ENCODE peak calls at places on chromosomes 11 and 22, in nine cellular contexts. One of them, this sample, is unnamed.

GRCh38 chr11:79902493-79902892 is 461.7 kb upstream of the TENM4 start:
- DNase-seq in lower lobe of right lung: no peak
- DNase-seq in neural progenitor cell: no peak
- DNase-seq in right cardiac atrium: no peak
- DNase-seq in ACHN: no peak
- DNase-seq in ecto neural progenitor cell: no peak
- DNase-seq in fibroblast of mammary gland: peak
- DNase-seq in gastrocnemius medialis: no peak
- DNase-seq in fibroblast of the conjunctiva: no peak
- DNase-seq in this sample: no peak

GRCh38 chr11:93993747-93994146 is 27.4 kb upstream of the HEPHL1 start:
- DNase-seq in right cardiac atrium: no peak
- DNase-seq in lower lobe of right lung: no peak
- DNase-seq in fibroblast of mammary gland: no peak
- DNase-seq in fibroblast of the conjunctiva: no peak
- DNase-seq in gastrocnemius medialis: no peak
- DNase-seq in ecto neural progenitor cell: no peak
- DNase-seq in neural progenitor cell: no peak
- DNase-seq in ACHN: no peak
- DNase-seq in this sample: no peak

GRCh38 chr11:119236490-119236889 is 30.4 kb downstream of the CBL start:
- DNase-seq in right cardiac atrium: no peak
- DNase-seq in ecto neural progenitor cell: no peak
- DNase-seq in fibroblast of mammary gland: peak
- DNase-seq in ACHN: no peak
- DNase-seq in lower lobe of right lung: no peak
- DNase-seq in fibroblast of the conjunctiva: no peak
- DNase-seq in neural progenitor cell: no peak
- DNase-seq in gastrocnemius medialis: no peak
- DNase-seq in this sample: no peak

GRCh38 chr11:118605116-118605867 is 2.1 kb upstream of the PHLDB1 start:
- DNase-seq in ACHN: no peak
- DNase-seq in ecto neural progenitor cell: no peak
- DNase-seq in fibroblast of the conjunctiva: peak
- DNase-seq in lower lobe of right lung: no peak
- DNase-seq in neural progenitor cell: peak
- DNase-seq in gastrocnemius medialis: peak
- DNase-seq in fibroblast of mammary gland: peak
- DNase-seq in right cardiac atrium: peak
- DNase-seq in this sample: peak

GRCh38 chr22:28882545-28882877 is 861 bp upstream of the ZNRF3 start:
- DNase-seq in ecto neural progenitor cell: no peak
- DNase-seq in gastrocnemius medialis: no peak
- DNase-seq in ACHN: no peak
- DNase-seq in right cardiac atrium: peak
- DNase-seq in neural progenitor cell: no peak
- DNase-seq in fibroblast of mammary gland: no peak
- DNase-seq in fibroblast of the conjunctiva: no peak
- DNase-seq in lower lobe of right lung: no peak
- DNase-seq in this sample: no peak

GRCh38 chr11:56750190-56750589 is 1.7 kb upstream of the OR9G4 start:
- DNase-seq in ACHN: no peak
- DNase-seq in lower lobe of right lung: no peak
- DNase-seq in gastrocnemius medialis: no peak
- DNase-seq in ecto neural progenitor cell: no peak
- DNase-seq in fibroblast of mammary gland: no peak
- DNase-seq in fibroblast of the conjunctiva: no peak
- DNase-seq in right cardiac atrium: no peak
- DNase-seq in neural progenitor cell: no peak
- DNase-seq in this sample: no peak

GRCh38 chr22:44326549-44326881 is 13.8 kb upstream of the SHISAL1 start:
- DNase-seq in gastrocnemius medialis: no peak
- DNase-seq in lower lobe of right lung: no peak
- DNase-seq in ACHN: no peak
- DNase-seq in fibroblast of the conjunctiva: no peak
- DNase-seq in ecto neural progenitor cell: no peak
- DNase-seq in fibroblast of mammary gland: no peak
- DNase-seq in right cardiac atrium: no peak
- DNase-seq in neural progenitor cell: no peak
- DNase-seq in this sample: no peak

GRCh38 chr11:44539971-44540370 is 25.5 kb upstream of the CD82 start:
- DNase-seq in fibroblast of the conjunctiva: no peak
- DNase-seq in ecto neural progenitor cell: no peak
- DNase-seq in gastrocnemius medialis: no peak
- DNase-seq in neural progenitor cell: no peak
- DNase-seq in fibroblast of mammary gland: no peak
- DNase-seq in right cardiac atrium: no peak
- DNase-seq in lower lobe of right lung: no peak
- DNase-seq in ACHN: no peak
- DNase-seq in this sample: no peak

GRCh38 chr22:32606181-32606580 is 131.6 kb downstream of the FBXO7 start:
- DNase-seq in gastrocnemius medialis: no peak
- DNase-seq in fibroblast of mammary gland: no peak
- DNase-seq in lower lobe of right lung: no peak
- DNase-seq in neural progenitor cell: no peak
- DNase-seq in right cardiac atrium: no peak
- DNase-seq in ACHN: no peak
- DNase-seq in fibroblast of the conjunctiva: no peak
- DNase-seq in ecto neural progenitor cell: no peak
- DNase-seq in this sample: no peak

GRCh38 chr11:10902301-10902700 is 44.4 kb upstream of the ZBED5 start:
- DNase-seq in fibroblast of the conjunctiva: no peak
- DNase-seq in gastrocnemius medialis: no peak
- DNase-seq in right cardiac atrium: no peak
- DNase-seq in ecto neural progenitor cell: no peak
- DNase-seq in ACHN: no peak
- DNase-seq in fibroblast of mammary gland: no peak
- DNase-seq in lower lobe of right lung: no peak
- DNase-seq in neural progenitor cell: no peak
- DNase-seq in this sample: no peak

GRCh38 chr11:87851234-87851633 is 324.0 kb downstream of the RAB38 start:
- DNase-seq in ecto neural progenitor cell: no peak
- DNase-seq in neural progenitor cell: no peak
- DNase-seq in lower lobe of right lung: no peak
- DNase-seq in gastrocnemius medialis: no peak
- DNase-seq in fibroblast of the conjunctiva: no peak
- DNase-seq in fibroblast of mammary gland: peak
- DNase-seq in right cardiac atrium: no peak
- DNase-seq in ACHN: no peak
- DNase-seq in this sample: no peak

GRCh38 chr11:82842019-82842418 is 58.2 kb downstream of the PRCP start:
- DNase-seq in ecto neural progenitor cell: no peak
- DNase-seq in fibroblast of the conjunctiva: no peak
- DNase-seq in right cardiac atrium: peak
- DNase-seq in gastrocnemius medialis: peak
- DNase-seq in lower lobe of right lung: no peak
- DNase-seq in fibroblast of mammary gland: no peak
- DNase-seq in ACHN: no peak
- DNase-seq in neural progenitor cell: peak
- DNase-seq in this sample: no peak

GRCh38 chr11:16607675-16608644 is 130.5 kb upstream of the C11orf58 start:
- DNase-seq in neural progenitor cell: peak
- DNase-seq in ACHN: peak
- DNase-seq in ecto neural progenitor cell: peak
- DNase-seq in gastrocnemius medialis: peak
- DNase-seq in right cardiac atrium: peak
- DNase-seq in lower lobe of right lung: peak
- DNase-seq in fibroblast of mammary gland: no peak
- DNase-seq in fibroblast of the conjunctiva: no peak
- DNase-seq in this sample: peak

GRCh38 chr22:21000215-21000986 is 1.5 kb downstream of the THAP7 start:
- DNase-seq in fibroblast of the conjunctiva: no peak
- DNase-seq in right cardiac atrium: no peak
- DNase-seq in lower lobe of right lung: no peak
- DNase-seq in ecto neural progenitor cell: no peak
- DNase-seq in fibroblast of mammary gland: no peak
- DNase-seq in ACHN: no peak
- DNase-seq in neural progenitor cell: no peak
- DNase-seq in gastrocnemius medialis: no peak
- DNase-seq in this sample: no peak

GRCh38 chr11:59267738-59268475 is 55.2 kb upstream of the MPEG1 start:
- DNase-seq in fibroblast of mammary gland: peak
- DNase-seq in fibroblast of the conjunctiva: no peak
- DNase-seq in gastrocnemius medialis: no peak
- DNase-seq in lower lobe of right lung: no peak
- DNase-seq in neural progenitor cell: no peak
- DNase-seq in right cardiac atrium: no peak
- DNase-seq in ecto neural progenitor cell: no peak
- DNase-seq in ACHN: no peak
- DNase-seq in this sample: no peak

GRCh38 chr22:48940266-48940987 is 887.2 kb downstream of the BRD1 start:
- DNase-seq in right cardiac atrium: no peak
- DNase-seq in fibroblast of the conjunctiva: no peak
- DNase-seq in gastrocnemius medialis: no peak
- DNase-seq in lower lobe of right lung: no peak
- DNase-seq in ecto neural progenitor cell: peak
- DNase-seq in fibroblast of mammary gland: no peak
- DNase-seq in neural progenitor cell: no peak
- DNase-seq in ACHN: no peak
- DNase-seq in this sample: peak

GRCh38 chr22:17366329-17366728 is 2.9 kb upstream of the CECR2 start:
- DNase-seq in neural progenitor cell: no peak
- DNase-seq in gastrocnemius medialis: no peak
- DNase-seq in lower lobe of right lung: no peak
- DNase-seq in right cardiac atrium: no peak
- DNase-seq in ecto neural progenitor cell: no peak
- DNase-seq in ACHN: no peak
- DNase-seq in fibroblast of the conjunctiva: no peak
- DNase-seq in fibroblast of mammary gland: no peak
- DNase-seq in this sample: no peak

GRCh38 chr11:126115820-126116319 is 53.2 kb upstream of the CDON start:
- DNase-seq in neural progenitor cell: peak
- DNase-seq in right cardiac atrium: peak
- DNase-seq in lower lobe of right lung: peak
- DNase-seq in gastrocnemius medialis: peak
- DNase-seq in fibroblast of the conjunctiva: peak
- DNase-seq in ecto neural progenitor cell: no peak
- DNase-seq in fibroblast of mammary gland: peak
- DNase-seq in ACHN: peak
- DNase-seq in this sample: peak

GRCh38 chr11:76669901-76670474 is 559 bp downstream of the LRRC32 start:
- DNase-seq in ACHN: peak
- DNase-seq in gastrocnemius medialis: no peak
- DNase-seq in lower lobe of right lung: peak
- DNase-seq in fibroblast of mammary gland: peak
- DNase-seq in neural progenitor cell: peak
- DNase-seq in fibroblast of the conjunctiva: peak
- DNase-seq in ecto neural progenitor cell: no peak
- DNase-seq in right cardiac atrium: peak
- DNase-seq in this sample: peak

GRCh38 chr22:49951001-49951677 is 9.4 kb upstream of the PIM3 start:
- DNase-seq in lower lobe of right lung: peak
- DNase-seq in fibroblast of mammary gland: peak
- DNase-seq in neural progenitor cell: no peak
- DNase-seq in gastrocnemius medialis: no peak
- DNase-seq in right cardiac atrium: no peak
- DNase-seq in ACHN: no peak
- DNase-seq in ecto neural progenitor cell: no peak
- DNase-seq in fibroblast of the conjunctiva: no peak
- DNase-seq in this sample: peak

GRCh38 chr11:83223457-83223856 is 29.9 kb downstream of the ANKRD42 start:
- DNase-seq in neural progenitor cell: no peak
- DNase-seq in fibroblast of the conjunctiva: no peak
- DNase-seq in right cardiac atrium: no peak
- DNase-seq in ACHN: no peak
- DNase-seq in ecto neural progenitor cell: no peak
- DNase-seq in fibroblast of mammary gland: no peak
- DNase-seq in gastrocnemius medialis: no peak
- DNase-seq in lower lobe of right lung: no peak
- DNase-seq in this sample: no peak

GRCh38 chr11:112863304-112863703 is 97.9 kb upstream of the NCAM1 start:
- DNase-seq in fibroblast of mammary gland: no peak
- DNase-seq in right cardiac atrium: no peak
- DNase-seq in ecto neural progenitor cell: no peak
- DNase-seq in ACHN: no peak
- DNase-seq in gastrocnemius medialis: no peak
- DNase-seq in lower lobe of right lung: no peak
- DNase-seq in neural progenitor cell: no peak
- DNase-seq in fibroblast of the conjunctiva: no peak
- DNase-seq in this sample: no peak

GRCh38 chr11:22828373-22828772 is 1.2 kb downstream of the SVIP start:
- DNase-seq in ecto neural progenitor cell: no peak
- DNase-seq in right cardiac atrium: no peak
- DNase-seq in ACHN: no peak
- DNase-seq in fibroblast of the conjunctiva: no peak
- DNase-seq in lower lobe of right lung: no peak
- DNase-seq in fibroblast of mammary gland: no peak
- DNase-seq in gastrocnemius medialis: no peak
- DNase-seq in neural progenitor cell: no peak
- DNase-seq in this sample: no peak

GRCh38 chr22:41856484-41856883 is 23.6 kb downstream of the SREBF2 start:
- DNase-seq in gastrocnemius medialis: no peak
- DNase-seq in right cardiac atrium: no peak
- DNase-seq in neural progenitor cell: no peak
- DNase-seq in fibroblast of the conjunctiva: no peak
- DNase-seq in ACHN: no peak
- DNase-seq in ecto neural progenitor cell: no peak
- DNase-seq in lower lobe of right lung: no peak
- DNase-seq in fibroblast of mammary gland: no peak
- DNase-seq in this sample: no peak

GRCh38 chr11:18248561-18248960 is at the start of gene SAA2:
- DNase-seq in right cardiac atrium: no peak
- DNase-seq in ACHN: no peak
- DNase-seq in fibroblast of the conjunctiva: no peak
- DNase-seq in fibroblast of mammary gland: no peak
- DNase-seq in neural progenitor cell: no peak
- DNase-seq in lower lobe of right lung: no peak
- DNase-seq in gastrocnemius medialis: peak
- DNase-seq in ecto neural progenitor cell: no peak
- DNase-seq in this sample: no peak

GRCh38 chr11:31768744-31769143 is 42.4 kb downstream of the PAX6 start:
- DNase-seq in ACHN: no peak
- DNase-seq in right cardiac atrium: no peak
- DNase-seq in gastrocnemius medialis: no peak
- DNase-seq in fibroblast of the conjunctiva: no peak
- DNase-seq in fibroblast of mammary gland: no peak
- DNase-seq in ecto neural progenitor cell: no peak
- DNase-seq in lower lobe of right lung: no peak
- DNase-seq in neural progenitor cell: no peak
- DNase-seq in this sample: no peak

GRCh38 chr11:13962562-13963168 is at the start of gene SPON1:
- DNase-seq in lower lobe of right lung: peak
- DNase-seq in gastrocnemius medialis: no peak
- DNase-seq in neural progenitor cell: peak
- DNase-seq in ecto neural progenitor cell: peak
- DNase-seq in fibroblast of mammary gland: peak
- DNase-seq in right cardiac atrium: peak
- DNase-seq in fibroblast of the conjunctiva: no peak
- DNase-seq in ACHN: no peak
- DNase-seq in this sample: no peak

GRCh38 chr11:93541884-93542752 is 1.1 kb downstream of the SMCO4 start:
- DNase-seq in lower lobe of right lung: peak
- DNase-seq in neural progenitor cell: peak
- DNase-seq in gastrocnemius medialis: peak
- DNase-seq in fibroblast of mammary gland: peak
- DNase-seq in ACHN: peak
- DNase-seq in ecto neural progenitor cell: peak
- DNase-seq in fibroblast of the conjunctiva: peak
- DNase-seq in right cardiac atrium: peak
- DNase-seq in this sample: no peak

GRCh38 chr11:72670041-72670440 is 4.2 kb downstream of the PDE2A start:
- DNase-seq in ACHN: no peak
- DNase-seq in gastrocnemius medialis: no peak
- DNase-seq in neural progenitor cell: no peak
- DNase-seq in lower lobe of right lung: no peak
- DNase-seq in right cardiac atrium: no peak
- DNase-seq in fibroblast of the conjunctiva: no peak
- DNase-seq in ecto neural progenitor cell: no peak
- DNase-seq in fibroblast of mammary gland: no peak
- DNase-seq in this sample: no peak

GRCh38 chr11:11743216-11743615 is 98.6 kb upstream of the USP47 start:
- DNase-seq in lower lobe of right lung: no peak
- DNase-seq in neural progenitor cell: no peak
- DNase-seq in fibroblast of the conjunctiva: no peak
- DNase-seq in fibroblast of mammary gland: no peak
- DNase-seq in right cardiac atrium: no peak
- DNase-seq in ACHN: no peak
- DNase-seq in gastrocnemius medialis: no peak
- DNase-seq in ecto neural progenitor cell: no peak
- DNase-seq in this sample: no peak

GRCh38 chr22:23113847-23114720 is 27.7 kb downstream of the RSPH14 start:
- DNase-seq in neural progenitor cell: no peak
- DNase-seq in right cardiac atrium: no peak
- DNase-seq in gastrocnemius medialis: no peak
- DNase-seq in fibroblast of the conjunctiva: no peak
- DNase-seq in ACHN: no peak
- DNase-seq in ecto neural progenitor cell: no peak
- DNase-seq in fibroblast of mammary gland: no peak
- DNase-seq in lower lobe of right lung: no peak
- DNase-seq in this sample: no peak